ENCODE peak calls at places on chromosome 11, in nine cellular contexts. One of them, this sample, is unnamed.

GRCh38 chr11:66467756-66468155 is 1.1 kb downstream of the PELI3 start:
- DNase-seq in psoas muscle: peak
- DNase-seq in CD4-positive, alpha-beta memory T cell: peak
- DNase-seq in memory B cell: no peak
- DNase-seq in activated CD8-positive, alpha-beta memory T cell treated with anti-CD3 and anti-CD28 coated beads, Interleukin-2, amount 50 U/mL, for 4 hours: no peak
- DNase-seq in NAMALWA: peak
- DNase-seq in EH: peak
- DNase-seq in GM23338: peak
- DNase-seq in heart left ventricle: peak
- DNase-seq in this sample: peak

GRCh38 chr11:125950696-125951645 is 5.1 kb downstream of the VSIG10L2 start:
- DNase-seq in psoas muscle: peak
- DNase-seq in CD4-positive, alpha-beta memory T cell: no peak
- DNase-seq in memory B cell: no peak
- DNase-seq in activated CD8-positive, alpha-beta memory T cell treated with anti-CD3 and anti-CD28 coated beads, Interleukin-2, amount 50 U/mL, for 4 hours: no peak
- DNase-seq in NAMALWA: no peak
- DNase-seq in EH: peak
- DNase-seq in GM23338: no peak
- DNase-seq in heart left ventricle: peak
- DNase-seq in this sample: peak

GRCh38 chr11:106398396-106399074 is 321.1 kb downstream of the AASDHPPT start:
- DNase-seq in psoas muscle: no peak
- DNase-seq in CD4-positive, alpha-beta memory T cell: no peak
- DNase-seq in memory B cell: no peak
- DNase-seq in activated CD8-positive, alpha-beta memory T cell treated with anti-CD3 and anti-CD28 coated beads, Interleukin-2, amount 50 U/mL, for 4 hours: no peak
- DNase-seq in NAMALWA: no peak
- DNase-seq in EH: peak
- DNase-seq in GM23338: no peak
- DNase-seq in heart left ventricle: no peak
- DNase-seq in this sample: no peak

GRCh38 chr11:77151804-77152513 is 23.9 kb downstream of the MYO7A start:
- DNase-seq in psoas muscle: peak
- DNase-seq in CD4-positive, alpha-beta memory T cell: peak
- DNase-seq in memory B cell: no peak
- DNase-seq in activated CD8-positive, alpha-beta memory T cell treated with anti-CD3 and anti-CD28 coated beads, Interleukin-2, amount 50 U/mL, for 4 hours: peak
- DNase-seq in NAMALWA: no peak
- DNase-seq in EH: no peak
- DNase-seq in GM23338: no peak
- DNase-seq in heart left ventricle: no peak
- DNase-seq in this sample: no peak

GRCh38 chr11:12358302-12359188 is 18.8 kb upstream of the PARVA start:
- DNase-seq in psoas muscle: no peak
- DNase-seq in CD4-positive, alpha-beta memory T cell: no peak
- DNase-seq in memory B cell: no peak
- DNase-seq in activated CD8-positive, alpha-beta memory T cell treated with anti-CD3 and anti-CD28 coated beads, Interleukin-2, amount 50 U/mL, for 4 hours: no peak
- DNase-seq in NAMALWA: no peak
- DNase-seq in EH: no peak
- DNase-seq in GM23338: no peak
- DNase-seq in heart left ventricle: no peak
- DNase-seq in this sample: no peak

GRCh38 chr11:19670030-19670761 is 42.4 kb upstream of the NAV2 start:
- DNase-seq in psoas muscle: no peak
- DNase-seq in CD4-positive, alpha-beta memory T cell: no peak
- DNase-seq in memory B cell: no peak
- DNase-seq in activated CD8-positive, alpha-beta memory T cell treated with anti-CD3 and anti-CD28 coated beads, Interleukin-2, amount 50 U/mL, for 4 hours: no peak
- DNase-seq in NAMALWA: no peak
- DNase-seq in EH: peak
- DNase-seq in GM23338: peak
- DNase-seq in heart left ventricle: no peak
- DNase-seq in this sample: no peak

GRCh38 chr11:10379871-10380568 is 75.0 kb upstream of the AMPD3 start:
- DNase-seq in psoas muscle: no peak
- DNase-seq in CD4-positive, alpha-beta memory T cell: no peak
- DNase-seq in memory B cell: no peak
- DNase-seq in activated CD8-positive, alpha-beta memory T cell treated with anti-CD3 and anti-CD28 coated beads, Interleukin-2, amount 50 U/mL, for 4 hours: no peak
- DNase-seq in NAMALWA: no peak
- DNase-seq in EH: no peak
- DNase-seq in GM23338: no peak
- DNase-seq in heart left ventricle: no peak
- DNase-seq in this sample: no peak

GRCh38 chr11:3107608-3108182 is 50.5 kb upstream of the CARS1 start:
- DNase-seq in psoas muscle: peak
- DNase-seq in CD4-positive, alpha-beta memory T cell: no peak
- DNase-seq in memory B cell: no peak
- DNase-seq in activated CD8-positive, alpha-beta memory T cell treated with anti-CD3 and anti-CD28 coated beads, Interleukin-2, amount 50 U/mL, for 4 hours: no peak
- DNase-seq in NAMALWA: no peak
- DNase-seq in EH: no peak
- DNase-seq in GM23338: peak
- DNase-seq in heart left ventricle: no peak
- DNase-seq in this sample: peak

GRCh38 chr11:111846063-111846462 is 25.3 kb downstream of the ALG9 start:
- DNase-seq in psoas muscle: no peak
- DNase-seq in CD4-positive, alpha-beta memory T cell: no peak
- DNase-seq in memory B cell: no peak
- DNase-seq in activated CD8-positive, alpha-beta memory T cell treated with anti-CD3 and anti-CD28 coated beads, Interleukin-2, amount 50 U/mL, for 4 hours: no peak
- DNase-seq in NAMALWA: no peak
- DNase-seq in EH: peak
- DNase-seq in GM23338: no peak
- DNase-seq in heart left ventricle: no peak
- DNase-seq in this sample: peak

GRCh38 chr11:112344040-112344413 is 83.4 kb upstream of the PLET1 start:
- DNase-seq in psoas muscle: no peak
- DNase-seq in CD4-positive, alpha-beta memory T cell: no peak
- DNase-seq in memory B cell: no peak
- DNase-seq in activated CD8-positive, alpha-beta memory T cell treated with anti-CD3 and anti-CD28 coated beads, Interleukin-2, amount 50 U/mL, for 4 hours: no peak
- DNase-seq in NAMALWA: no peak
- DNase-seq in EH: no peak
- DNase-seq in GM23338: no peak
- DNase-seq in heart left ventricle: no peak
- DNase-seq in this sample: no peak

GRCh38 chr11:46047520-46047919 is 73.7 kb downstream of the PHF21A start:
- DNase-seq in psoas muscle: no peak
- DNase-seq in CD4-positive, alpha-beta memory T cell: no peak
- DNase-seq in memory B cell: no peak
- DNase-seq in activated CD8-positive, alpha-beta memory T cell treated with anti-CD3 and anti-CD28 coated beads, Interleukin-2, amount 50 U/mL, for 4 hours: no peak
- DNase-seq in NAMALWA: no peak
- DNase-seq in EH: peak
- DNase-seq in GM23338: no peak
- DNase-seq in heart left ventricle: no peak
- DNase-seq in this sample: no peak

GRCh38 chr11:79942071-79942470 is 501.2 kb upstream of the TENM4 start:
- DNase-seq in psoas muscle: no peak
- DNase-seq in CD4-positive, alpha-beta memory T cell: no peak
- DNase-seq in memory B cell: no peak
- DNase-seq in activated CD8-positive, alpha-beta memory T cell treated with anti-CD3 and anti-CD28 coated beads, Interleukin-2, amount 50 U/mL, for 4 hours: no peak
- DNase-seq in NAMALWA: no peak
- DNase-seq in EH: no peak
- DNase-seq in GM23338: no peak
- DNase-seq in heart left ventricle: no peak
- DNase-seq in this sample: no peak

GRCh38 chr11:63518548-63518947 is 12.7 kb downstream of the LGALS12 start:
- DNase-seq in psoas muscle: no peak
- DNase-seq in CD4-positive, alpha-beta memory T cell: peak
- DNase-seq in memory B cell: no peak
- DNase-seq in activated CD8-positive, alpha-beta memory T cell treated with anti-CD3 and anti-CD28 coated beads, Interleukin-2, amount 50 U/mL, for 4 hours: no peak
- DNase-seq in NAMALWA: peak
- DNase-seq in EH: peak
- DNase-seq in GM23338: no peak
- DNase-seq in heart left ventricle: no peak
- DNase-seq in this sample: no peak

GRCh38 chr11:131044851-131045250 is 128.6 kb upstream of the SNX19 start:
- DNase-seq in psoas muscle: no peak
- DNase-seq in CD4-positive, alpha-beta memory T cell: no peak
- DNase-seq in memory B cell: no peak
- DNase-seq in activated CD8-positive, alpha-beta memory T cell treated with anti-CD3 and anti-CD28 coated beads, Interleukin-2, amount 50 U/mL, for 4 hours: no peak
- DNase-seq in NAMALWA: no peak
- DNase-seq in EH: no peak
- DNase-seq in GM23338: no peak
- DNase-seq in heart left ventricle: no peak
- DNase-seq in this sample: no peak

GRCh38 chr11:24226606-24227005 is 270.2 kb upstream of the LUZP2 start:
- DNase-seq in psoas muscle: no peak
- DNase-seq in CD4-positive, alpha-beta memory T cell: no peak
- DNase-seq in memory B cell: no peak
- DNase-seq in activated CD8-positive, alpha-beta memory T cell treated with anti-CD3 and anti-CD28 coated beads, Interleukin-2, amount 50 U/mL, for 4 hours: no peak
- DNase-seq in NAMALWA: no peak
- DNase-seq in EH: no peak
- DNase-seq in GM23338: no peak
- DNase-seq in heart left ventricle: no peak
- DNase-seq in this sample: no peak

GRCh38 chr11:12020546-12020945 is 12.1 kb upstream of the DKK3 start:
- DNase-seq in psoas muscle: no peak
- DNase-seq in CD4-positive, alpha-beta memory T cell: no peak
- DNase-seq in memory B cell: no peak
- DNase-seq in activated CD8-positive, alpha-beta memory T cell treated with anti-CD3 and anti-CD28 coated beads, Interleukin-2, amount 50 U/mL, for 4 hours: no peak
- DNase-seq in NAMALWA: no peak
- DNase-seq in EH: no peak
- DNase-seq in GM23338: no peak
- DNase-seq in heart left ventricle: no peak
- DNase-seq in this sample: no peak

GRCh38 chr11:115409691-115410220 is 94.5 kb downstream of the CADM1 start:
- DNase-seq in psoas muscle: no peak
- DNase-seq in CD4-positive, alpha-beta memory T cell: no peak
- DNase-seq in memory B cell: no peak
- DNase-seq in activated CD8-positive, alpha-beta memory T cell treated with anti-CD3 and anti-CD28 coated beads, Interleukin-2, amount 50 U/mL, for 4 hours: no peak
- DNase-seq in NAMALWA: no peak
- DNase-seq in EH: peak
- DNase-seq in GM23338: peak
- DNase-seq in heart left ventricle: no peak
- DNase-seq in this sample: peak

GRCh38 chr11:47272706-47273105 is 2.8 kb downstream of the MADD start:
- DNase-seq in psoas muscle: no peak
- DNase-seq in CD4-positive, alpha-beta memory T cell: no peak
- DNase-seq in memory B cell: no peak
- DNase-seq in activated CD8-positive, alpha-beta memory T cell treated with anti-CD3 and anti-CD28 coated beads, Interleukin-2, amount 50 U/mL, for 4 hours: no peak
- DNase-seq in NAMALWA: peak
- DNase-seq in EH: peak
- DNase-seq in GM23338: peak
- DNase-seq in heart left ventricle: no peak
- DNase-seq in this sample: no peak

GRCh38 chr11:126334665-126335462 is 20.6 kb upstream of the ST3GAL4 start:
- DNase-seq in psoas muscle: no peak
- DNase-seq in CD4-positive, alpha-beta memory T cell: no peak
- DNase-seq in memory B cell: no peak
- DNase-seq in activated CD8-positive, alpha-beta memory T cell treated with anti-CD3 and anti-CD28 coated beads, Interleukin-2, amount 50 U/mL, for 4 hours: no peak
- DNase-seq in NAMALWA: no peak
- DNase-seq in EH: peak
- DNase-seq in GM23338: no peak
- DNase-seq in heart left ventricle: no peak
- DNase-seq in this sample: no peak

GRCh38 chr11:66467034-66467659 is 442 bp downstream of the PELI3 start:
- DNase-seq in psoas muscle: peak
- DNase-seq in CD4-positive, alpha-beta memory T cell: no peak
- DNase-seq in memory B cell: peak
- DNase-seq in activated CD8-positive, alpha-beta memory T cell treated with anti-CD3 and anti-CD28 coated beads, Interleukin-2, amount 50 U/mL, for 4 hours: no peak
- DNase-seq in NAMALWA: peak
- DNase-seq in EH: peak
- DNase-seq in GM23338: peak
- DNase-seq in heart left ventricle: no peak
- DNase-seq in this sample: no peak

GRCh38 chr11:43419460-43419859 is 60.7 kb downstream of the TTC17 start:
- DNase-seq in psoas muscle: no peak
- DNase-seq in CD4-positive, alpha-beta memory T cell: no peak
- DNase-seq in memory B cell: no peak
- DNase-seq in activated CD8-positive, alpha-beta memory T cell treated with anti-CD3 and anti-CD28 coated beads, Interleukin-2, amount 50 U/mL, for 4 hours: peak
- DNase-seq in NAMALWA: peak
- DNase-seq in EH: peak
- DNase-seq in GM23338: peak
- DNase-seq in heart left ventricle: no peak
- DNase-seq in this sample: peak

GRCh38 chr11:91308069-91308468 is 916.5 kb upstream of the FAT3 start:
- DNase-seq in psoas muscle: no peak
- DNase-seq in CD4-positive, alpha-beta memory T cell: no peak
- DNase-seq in memory B cell: no peak
- DNase-seq in activated CD8-positive, alpha-beta memory T cell treated with anti-CD3 and anti-CD28 coated beads, Interleukin-2, amount 50 U/mL, for 4 hours: no peak
- DNase-seq in NAMALWA: no peak
- DNase-seq in EH: no peak
- DNase-seq in GM23338: peak
- DNase-seq in heart left ventricle: no peak
- DNase-seq in this sample: peak

GRCh38 chr11:67584205-67584880 is 731 bp downstream of the GSTP1 start:
- DNase-seq in psoas muscle: peak
- DNase-seq in CD4-positive, alpha-beta memory T cell: peak
- DNase-seq in memory B cell: no peak
- DNase-seq in activated CD8-positive, alpha-beta memory T cell treated with anti-CD3 and anti-CD28 coated beads, Interleukin-2, amount 50 U/mL, for 4 hours: no peak
- DNase-seq in NAMALWA: no peak
- DNase-seq in EH: peak
- DNase-seq in GM23338: peak
- DNase-seq in heart left ventricle: peak
- DNase-seq in this sample: peak

GRCh38 chr11:45089845-45090499 is 56.5 kb upstream of the PRDM11 start:
- DNase-seq in psoas muscle: no peak
- DNase-seq in CD4-positive, alpha-beta memory T cell: no peak
- DNase-seq in memory B cell: no peak
- DNase-seq in activated CD8-positive, alpha-beta memory T cell treated with anti-CD3 and anti-CD28 coated beads, Interleukin-2, amount 50 U/mL, for 4 hours: no peak
- DNase-seq in NAMALWA: no peak
- DNase-seq in EH: peak
- DNase-seq in GM23338: peak
- DNase-seq in heart left ventricle: no peak
- DNase-seq in this sample: no peak

GRCh38 chr11:66595245-66595904 is 2.4 kb downstream of the CCS start:
- DNase-seq in psoas muscle: no peak
- DNase-seq in CD4-positive, alpha-beta memory T cell: no peak
- DNase-seq in memory B cell: no peak
- DNase-seq in activated CD8-positive, alpha-beta memory T cell treated with anti-CD3 and anti-CD28 coated beads, Interleukin-2, amount 50 U/mL, for 4 hours: no peak
- DNase-seq in NAMALWA: no peak
- DNase-seq in EH: no peak
- DNase-seq in GM23338: no peak
- DNase-seq in heart left ventricle: peak
- DNase-seq in this sample: no peak

GRCh38 chr11:705646-706438 is at the start of gene EPS8L2:
- DNase-seq in psoas muscle: no peak
- DNase-seq in CD4-positive, alpha-beta memory T cell: no peak
- DNase-seq in memory B cell: no peak
- DNase-seq in activated CD8-positive, alpha-beta memory T cell treated with anti-CD3 and anti-CD28 coated beads, Interleukin-2, amount 50 U/mL, for 4 hours: peak
- DNase-seq in NAMALWA: no peak
- DNase-seq in EH: peak
- DNase-seq in GM23338: peak
- DNase-seq in heart left ventricle: no peak
- DNase-seq in this sample: peak

GRCh38 chr11:118175031-118175531 is 1.4 kb downstream of the SCN2B start:
- DNase-seq in psoas muscle: no peak
- DNase-seq in CD4-positive, alpha-beta memory T cell: no peak
- DNase-seq in memory B cell: no peak
- DNase-seq in activated CD8-positive, alpha-beta memory T cell treated with anti-CD3 and anti-CD28 coated beads, Interleukin-2, amount 50 U/mL, for 4 hours: no peak
- DNase-seq in NAMALWA: no peak
- DNase-seq in EH: peak
- DNase-seq in GM23338: no peak
- DNase-seq in heart left ventricle: no peak
- DNase-seq in this sample: no peak

GRCh38 chr11:76269247-76269646 is 62.9 kb upstream of the WNT11 start:
- DNase-seq in psoas muscle: peak
- DNase-seq in CD4-positive, alpha-beta memory T cell: no peak
- DNase-seq in memory B cell: no peak
- DNase-seq in activated CD8-positive, alpha-beta memory T cell treated with anti-CD3 and anti-CD28 coated beads, Interleukin-2, amount 50 U/mL, for 4 hours: no peak
- DNase-seq in NAMALWA: no peak
- DNase-seq in EH: no peak
- DNase-seq in GM23338: no peak
- DNase-seq in heart left ventricle: no peak
- DNase-seq in this sample: no peak

GRCh38 chr11:124864892-124865180 is 396 bp upstream of the ROBO3 start:
- DNase-seq in psoas muscle: no peak
- DNase-seq in CD4-positive, alpha-beta memory T cell: no peak
- DNase-seq in memory B cell: no peak
- DNase-seq in activated CD8-positive, alpha-beta memory T cell treated with anti-CD3 and anti-CD28 coated beads, Interleukin-2, amount 50 U/mL, for 4 hours: no peak
- DNase-seq in NAMALWA: no peak
- DNase-seq in EH: no peak
- DNase-seq in GM23338: no peak
- DNase-seq in heart left ventricle: no peak
- DNase-seq in this sample: no peak

GRCh38 chr11:116866774-116867455 is 29.5 kb upstream of the APOA1 start:
- DNase-seq in psoas muscle: no peak
- DNase-seq in CD4-positive, alpha-beta memory T cell: no peak
- DNase-seq in memory B cell: no peak
- DNase-seq in activated CD8-positive, alpha-beta memory T cell treated with anti-CD3 and anti-CD28 coated beads, Interleukin-2, amount 50 U/mL, for 4 hours: no peak
- DNase-seq in NAMALWA: no peak
- DNase-seq in EH: peak
- DNase-seq in GM23338: no peak
- DNase-seq in heart left ventricle: no peak
- DNase-seq in this sample: no peak